ENCODE peak calls at places on chromosomes 7 and 10, in five cellular contexts. O is Peyer's patch, Q is midbrain, K is COR-L47, J is heart right ventricle. G is an unnamed sample.

GRCh38 chr7:137093198-137093597 is 224.7 kb downstream of the CHRM2 start:
- DNase-seq in O (no peak), Q (no peak), J (no peak), K (no peak), G (no peak)

GRCh38 chr10:10432306-10433035 is 585.2 kb upstream of the CELF2 start:
- DNase-seq in J (no peak), K (no peak), Q (no peak), O (no peak), G (no peak)

GRCh38 chr10:123402656-123403055 is 248.5 kb downstream of the BUB3 start:
- DNase-seq in Q (no peak), O (peak), J (no peak), K (no peak), G (no peak)

GRCh38 chr7:129969881-129970446 is 17.2 kb upstream of the UBE2H start:
- DNase-seq in Q (no peak), K (no peak), O (no peak), J (no peak), G (no peak)

GRCh38 chr10:103153302-103153759 is 39.7 kb downstream of the NT5C2 start:
- DNase-seq in K (no peak), J (peak), O (no peak), Q (peak), G (no peak)

GRCh38 chr7:73850781-73851207 is 8.5 kb upstream of the METTL27 start:
- DNase-seq in O (no peak), K (no peak), J (no peak), Q (no peak), G (no peak)

GRCh38 chr10:80281292-80281691 is 8.2 kb downstream of the MAT1A start:
- DNase-seq in O (no peak), K (no peak), J (no peak), Q (no peak), G (no peak)

GRCh38 chr7:103499976-103500375 is 54.0 kb upstream of the SLC26A5 start:
- DNase-seq in Q (no peak), K (no peak), J (no peak), O (no peak), G (no peak)

GRCh38 chr10:98790817-98791216 is 344.1 kb upstream of the HPS1 start:
- DNase-seq in K (no peak), Q (no peak), J (no peak), O (no peak), G (no peak)

GRCh38 chr7:29970158-29970557 is 19.4 kb downstream of the SCRN1 start:
- DNase-seq in O (no peak), J (no peak), Q (no peak), K (no peak), G (no peak)

GRCh38 chr7:155284496-155285274 is 13.0 kb upstream of the INSIG1 start:
- DNase-seq in Q (no peak), J (no peak), O (no peak), K (no peak), G (no peak)

GRCh38 chr10:23202736-23203135 is 10.6 kb downstream of the PTF1A start:
- DNase-seq in O (no peak), Q (no peak), K (no peak), J (no peak), G (no peak)

GRCh38 chr10:69497611-69498390 is 46.5 kb downstream of the TSPAN15 start:
- DNase-seq in K (no peak), Q (no peak), O (no peak), J (no peak), G (no peak)

GRCh38 chr7:147432068-147432467 is 1158.5 kb upstream of the C7orf33 start:
- DNase-seq in O (no peak), K (peak), Q (peak), J (no peak), G (no peak)

GRCh38 chr7:77667459-77668090 is 28.7 kb upstream of the RSBN1L start:
- DNase-seq in O (no peak), J (no peak), K (no peak), Q (no peak), G (peak)

GRCh38 chr7:66626236-66626957 is 2.3 kb upstream of the KCTD7 start:
- DNase-seq in J (no peak), Q (no peak), O (no peak), K (no peak), G (no peak)

GRCh38 chr7:134083766-134084487 is 43.2 kb upstream of the LRGUK start:
- DNase-seq in Q (no peak), K (no peak), O (no peak), J (no peak), G (no peak)

GRCh38 chr7:118239014-118239413 is 14.5 kb downstream of the ANKRD7 start:
- DNase-seq in O (no peak), J (no peak), K (no peak), Q (no peak), G (no peak)

GRCh38 chr10:107548301-107548700 is 383.8 kb upstream of the SORCS1 start:
- DNase-seq in J (no peak), K (no peak), O (no peak), Q (no peak), G (no peak)

GRCh38 chr10:4514445-4515108 is 311.4 kb upstream of the AKR1E2 start:
- DNase-seq in K (no peak), J (peak), O (peak), Q (peak), G (peak)

GRCh38 chr10:43399911-43400310 is 9.1 kb downstream of the HNRNPF start:
- DNase-seq in J (no peak), K (no peak), O (no peak), Q (no peak), G (no peak)

GRCh38 chr10:130341325-130341724 is 205.1 kb downstream of the GLRX3 start:
- DNase-seq in J (no peak), O (no peak), Q (peak), K (no peak), G (no peak)

GRCh38 chr10:80458263-80458625 is 4.1 kb downstream of the TSPAN14 start:
- DNase-seq in K (no peak), O (no peak), Q (no peak), J (no peak), G (no peak)

GRCh38 chr7:134940711-134941110 is 45.6 kb upstream of the AGBL3 start:
- DNase-seq in O (no peak), J (no peak), Q (no peak), K (no peak), G (no peak)

GRCh38 chr7:80918406-80918805 is 445 bp downstream of the SEMA3C start:
- DNase-seq in O (no peak), J (no peak), K (no peak), Q (peak), G (no peak)

GRCh38 chr7:124550036-124550435 is 215.6 kb downstream of the GPR37 start:
- DNase-seq in K (no peak), J (no peak), Q (no peak), O (no peak), G (no peak)

GRCh38 chr7:98241674-98242241 is 10.3 kb downstream of the TECPR1 start:
- DNase-seq in J (no peak), Q (no peak), O (no peak), K (no peak), G (no peak)

GRCh38 chr7:157559596-157560257 is 222.9 kb downstream of the DNAJB6 start:
- DNase-seq in K (no peak), J (no peak), O (no peak), Q (no peak), G (no peak)

GRCh38 chr10:131579251-131580071 is 267.9 kb upstream of the TCERG1L start:
- DNase-seq in K (no peak), Q (no peak), J (no peak), O (peak), G (no peak)

GRCh38 chr7:69205576-69205975 is 392.7 kb upstream of the AUTS2 start:
- DNase-seq in K (no peak), Q (no peak), J (no peak), O (no peak), G (no peak)

GRCh38 chr10:6416892-6417512 is 163.1 kb downstream of the PRKCQ start:
- DNase-seq in Q (peak), K (peak), O (no peak), J (no peak), G (peak)

GRCh38 chr10:6647811-6648526 is 67.9 kb upstream of the PRKCQ start:
- DNase-seq in J (peak), K (peak), O (peak), Q (peak), G (peak)

GRCh38 chr10:6233725-6234277 is 31.1 kb downstream of the PFKFB3 start:
- DNase-seq in K (no peak), O (no peak), Q (no peak), J (no peak), G (no peak)

GRCh38 chr7:30787476-30787875 is 16.3 kb downstream of the MINDY4 start:
- DNase-seq in J (no peak), O (no peak), Q (no peak), K (no peak), G (no peak)

GRCh38 chr10:60731134-60731883 is 47.0 kb upstream of the CDK1 start:
- DNase-seq in K (no peak), J (no peak), O (peak), Q (no peak), G (peak)

G was measured in mucosa of descending colon.